ENCODE peak calls at places on chromosomes 13 and 19, in six cellular contexts. U is body of pancreas, O is tibial artery, K is left ventricle myocardium inferior, G is breast epithelium, J is pancreas. C is an unnamed sample. For H3K4me1, the result is how much of the 10 kb centered on the place peaks cover.

GRCh38 chr19:55156202-55157063 is 1.1 kb downstream of the TNNI3 start:
- DNase-seq in G (no peak), J (peak), U (peak), O (no peak), K (peak), C (no peak)

GRCh38 chr19:36418287-36419001 is at the start of gene ZFP82:
- DNase-seq in J (peak), O (peak), K (peak), U (peak), G (peak), C (peak)

GRCh38 chr13:49351871-49352270 is 92.0 kb downstream of the CAB39L start:
- DNase-seq in J (no peak), K (no peak), O (no peak), G (no peak), U (no peak), C (no peak)

GRCh38 chr19:46288896-46289588 is 7.8 kb upstream of the HIF3A start:
- DNase-seq in G (no peak), K (peak), U (peak), J (no peak), O (peak), C (peak)

GRCh38 chr13:69761581-69761980 is 346.0 kb upstream of the ATXN8OS start:
- DNase-seq in K (no peak), G (no peak), J (no peak), O (no peak), U (no peak), C (no peak)

GRCh38 chr13:42832341-42833153 is 51.2 kb downstream of the FAM216B start:
- DNase-seq in O (no peak), J (no peak), K (no peak), G (no peak), U (peak), C (no peak)

GRCh38 chr19:18644144-18645034 is 7.6 kb downstream of the KLHL26 start:
- DNase-seq in K (no peak), U (no peak), G (no peak), J (no peak), O (no peak), C (no peak)

GRCh38 chr19:29372461-29372860 is 153.3 kb upstream of the VSTM2B start:
- DNase-seq in K (no peak), J (no peak), O (no peak), G (no peak), U (no peak), C (no peak)

GRCh38 chr19:8877854-8878705 is 45.9 kb downstream of the MBD3L1 start:
- DNase-seq in U (no peak), K (no peak), O (no peak), J (no peak), G (no peak), C (peak)

GRCh38 chr19:18975011-18975410 is 34.0 kb upstream of the HOMER3 start:
- DNase-seq in G (no peak), K (no peak), U (no peak), J (no peak), O (no peak), C (no peak)

GRCh38 chr13:102233566-102234208 is 168.2 kb downstream of the FGF14 start:
- DNase-seq in K (no peak), O (no peak), G (no peak), U (no peak), J (no peak), C (no peak)

GRCh38 chr19:47471733-47472457 is at the start of gene SLC8A2:
- DNase-seq in G (peak), O (peak), U (peak), K (peak), J (peak), C (peak)

GRCh38 chr13:60358453-60358852 is 38.6 kb upstream of the TDRD3 start:
- DNase-seq in U (no peak), J (no peak), G (no peak), K (no peak), O (no peak), C (no peak)

GRCh38 chr13:78657699-78658629 is 991 bp downstream of the OBI1 start:
- DNase-seq in O (no peak), J (no peak), K (no peak), G (no peak), U (no peak), C (peak)

GRCh38 chr19:43430142-43430710 is 15.5 kb downstream of the TEX101 start:
- DNase-seq in G (no peak), J (no peak), U (peak), O (no peak), K (no peak), C (no peak)

GRCh38 chr19:30174791-30175190 is 197.4 kb upstream of the ZNF536 start:
- DNase-seq in O (no peak), U (no peak), J (no peak), K (no peak), G (no peak), C (no peak)

GRCh38 chr13:106523566-106523965 is 11.9 kb downstream of the EFNB2 start:
- DNase-seq in K (no peak), J (no peak), U (no peak), O (no peak), G (no peak), C (no peak)

GRCh38 chr19:14390548-14390947 is 9.3 kb downstream of the ADGRE5 start:
- DNase-seq in G (no peak), O (no peak), K (no peak), J (no peak), U (no peak), C (no peak)

GRCh38 chr13:42276683-42277082 is 4.7 kb downstream of the AKAP11 start:
- DNase-seq in K (no peak), G (no peak), O (no peak), J (no peak), U (no peak), C (no peak)

GRCh38 chr19:45798995-45799517 is 6.4 kb upstream of the DMWD start:
- DNase-seq in U (peak), O (peak), J (peak), G (no peak), K (peak), C (peak)

GRCh38 chr13:110308377-110309158 is 1.5 kb downstream of the COL4A2 start:
- DNase-seq in K (no peak), U (peak), J (no peak), O (no peak), G (no peak), C (peak)

GRCh38 chr13:103133551-103133950 is 67.3 kb upstream of the SLC10A2 start:
- DNase-seq in K (no peak), U (peak), G (no peak), O (no peak), J (no peak), C (no peak)

GRCh38 chr19:51327066-51327985 is 14.6 kb downstream of the VSIG10L start:
- DNase-seq in G (peak), J (no peak), O (no peak), K (peak), U (peak), C (no peak)

GRCh38 chr13:39037410-39037879 is 444 bp downstream of the PROSER1 start:
- DNase-seq in G (no peak), J (no peak), O (peak), U (no peak), K (no peak), C (no peak)

GRCh38 chr19:32287086-32287485 is 58.3 kb upstream of the ZNF507 start:
- DNase-seq in G (no peak), U (no peak), O (no peak), K (no peak), J (no peak), C (peak)

GRCh38 chr13:37618554-37618953 is 20.0 kb upstream of the POSTN start:
- DNase-seq in U (no peak), G (no peak), K (no peak), J (no peak), O (no peak), C (no peak)

GRCh38 chr19:37931941-37932655 is 25.1 kb downstream of the SIPA1L3 start:
- DNase-seq in O (peak), U (peak), G (peak), K (peak), J (peak), C (peak)

GRCh38 chr13:41017153-41017552 is 2.0 kb downstream of the ELF1 start:
- DNase-seq in U (peak), G (no peak), J (no peak), K (no peak), O (peak), C (no peak)

GRCh38 chr19:9323557-9323918 is 441 bp upstream of the ZNF559 start:
- DNase-seq in J (peak), G (no peak), U (peak), O (peak), K (peak), C (peak)

GRCh38 chr19:13966684-13967128 is 14.4 kb downstream of the DCAF15 start:
- DNase-seq in O (no peak), G (no peak), J (no peak), U (no peak), K (no peak), C (peak)

GRCh38 chr13:39538826-39539555 is 64.0 kb downstream of the LHFPL6 start:
- DNase-seq in K (no peak), G (no peak), O (no peak), U (no peak), J (no peak), C (no peak)

GRCh38 chr13:101949681-101950080 is 452.2 kb downstream of the FGF14 start:
- DNase-seq in U (no peak), K (no peak), O (no peak), J (no peak), G (no peak), C (no peak)

GRCh38 chr19:17764348-17764747 is 13.1 kb downstream of the FCHO1 start:
- DNase-seq in G (no peak), U (no peak), O (no peak), J (no peak), K (no peak), C (no peak)

GRCh38 chr13:94342436-94343242 is 136.8 kb downstream of the DCT start:
- DNase-seq in J (no peak), K (no peak), O (no peak), G (no peak), U (no peak), C (peak)

GRCh38 chr13:72864142-72865035 is 82.5 kb downstream of the PIBF1 start:
- DNase-seq in O (no peak), K (no peak), G (no peak), J (no peak), U (no peak), C (no peak)

GRCh38 chr19:6238256-6238642 is 41.5 kb downstream of the MLLT1 start:
- DNase-seq in G (no peak), U (no peak), J (no peak), O (no peak), K (no peak), C (no peak)

GRCh38 chr19:19584356-19584755 is 34.1 kb downstream of the PBX4 start:
- DNase-seq in U (no peak), J (no peak), K (no peak), G (no peak), O (no peak), C (no peak)

GRCh38 chr13:112877976-112878955 is 90.7 kb upstream of the MCF2L start:
- DNase-seq in G (no peak), U (no peak), O (no peak), K (peak), J (peak), C (no peak)

DNA sequence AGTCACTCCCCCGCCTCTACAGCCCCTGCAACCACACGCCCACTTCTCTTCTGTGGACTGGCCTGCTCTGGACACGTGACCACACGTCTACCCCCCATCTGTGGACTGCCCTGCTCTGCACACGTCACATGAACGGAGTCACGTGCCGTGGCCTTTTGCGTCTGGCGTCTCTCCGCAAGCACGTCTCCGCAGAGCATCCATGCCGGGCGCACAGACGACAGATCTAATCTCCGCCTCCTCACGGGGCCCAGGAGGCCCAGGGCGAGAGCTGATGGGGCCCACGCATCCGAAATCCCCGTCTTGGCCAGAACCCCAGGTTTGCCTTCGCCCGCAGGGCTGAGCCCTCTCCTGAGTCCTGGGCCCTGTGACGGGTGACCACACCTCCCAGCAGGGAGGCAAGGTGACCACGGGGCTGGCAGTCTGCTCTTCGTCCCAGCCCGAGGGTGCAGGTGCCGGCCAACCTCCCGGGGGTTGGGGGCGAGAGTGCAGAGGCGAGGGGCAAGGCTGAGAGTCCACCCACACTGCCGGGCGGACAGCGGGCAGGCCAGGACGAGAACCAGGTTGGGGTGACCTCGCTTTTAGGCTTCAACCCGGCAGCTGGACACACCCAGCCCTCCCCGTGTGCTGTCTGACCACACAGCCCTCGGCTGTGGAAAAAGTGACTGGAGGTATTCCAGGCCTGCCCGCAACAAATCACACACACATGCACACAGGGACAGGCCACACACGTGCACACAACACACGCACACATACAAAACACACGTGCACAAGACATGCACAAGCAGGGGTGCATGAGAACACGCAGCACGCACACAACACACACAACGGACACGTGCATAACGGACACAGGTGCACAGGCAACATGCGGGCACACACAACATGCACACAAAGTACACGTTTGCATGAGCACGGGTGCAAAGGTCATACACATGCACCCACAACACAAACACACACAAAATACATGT is 3.9 kb downstream of the SBNO2 start:
- DNase-seq in G (no peak), K (no peak), O (no peak), U (peak), J (peak), C (no peak)
- H3K4me3 ChIP-seq in G (peak), K (no peak), O (no peak), U (no peak), J (no peak), C (no peak)

DNA sequence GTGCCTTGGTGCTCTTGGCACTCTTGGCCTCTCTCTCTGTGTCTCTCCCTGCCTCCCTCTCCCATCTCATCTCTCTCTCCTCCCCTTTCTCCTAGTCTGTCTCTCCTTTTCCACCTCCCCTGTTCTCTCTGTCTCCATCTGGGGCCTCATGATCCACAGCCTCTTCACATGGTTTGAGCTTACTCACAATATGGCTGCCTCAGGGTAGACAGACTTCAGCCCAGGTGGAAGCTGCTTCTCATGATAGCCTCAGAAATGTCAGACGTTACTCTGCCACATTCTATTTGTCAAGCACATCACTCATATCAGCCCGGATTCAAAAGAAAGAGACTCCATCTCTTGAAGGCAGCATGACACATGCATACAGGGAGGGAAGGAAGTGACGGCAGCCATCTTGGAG is 18.4 kb upstream of the S1PR4 start:
- DNase-seq in O (no peak), U (no peak), K (no peak), G (no peak), J (no peak), C (no peak)
- H3K4me1 ChIP-seq in O (under half), U (under half), K (under half), G (under half), J (under half), C (under half)

GRCh38 chr19:41872384-41872774 is 4.7 kb upstream of the CD79A start:
- DNase-seq in O (no peak), K (no peak), G (no peak), U (no peak), J (no peak), C (no peak)

GRCh38 chr19:41871573-41872383 is 5.3 kb upstream of the CD79A start:
- DNase-seq in U (no peak), J (no peak), G (no peak), O (no peak), K (peak), C (no peak)

GRCh38 chr19:41868989-41869300 is 8.1 kb upstream of the CD79A start:
- DNase-seq in J (no peak), O (no peak), U (no peak), K (no peak), G (no peak), C (no peak)

GRCh38 chr19:41869374-41869955 is 7.6 kb upstream of the CD79A start:
- DNase-seq in U (no peak), O (no peak), J (no peak), G (no peak), K (no peak), C (no peak)

GRCh38 chr19:41870401-41870873 is 6.6 kb upstream of the CD79A start:
- DNase-seq in J (no peak), K (no peak), O (no peak), G (no peak), U (no peak), C (no peak)
- H3K4me3 ChIP-seq in J (no peak), K (no peak), O (no peak), G (no peak), U (no peak), C (no peak)

DNA sequence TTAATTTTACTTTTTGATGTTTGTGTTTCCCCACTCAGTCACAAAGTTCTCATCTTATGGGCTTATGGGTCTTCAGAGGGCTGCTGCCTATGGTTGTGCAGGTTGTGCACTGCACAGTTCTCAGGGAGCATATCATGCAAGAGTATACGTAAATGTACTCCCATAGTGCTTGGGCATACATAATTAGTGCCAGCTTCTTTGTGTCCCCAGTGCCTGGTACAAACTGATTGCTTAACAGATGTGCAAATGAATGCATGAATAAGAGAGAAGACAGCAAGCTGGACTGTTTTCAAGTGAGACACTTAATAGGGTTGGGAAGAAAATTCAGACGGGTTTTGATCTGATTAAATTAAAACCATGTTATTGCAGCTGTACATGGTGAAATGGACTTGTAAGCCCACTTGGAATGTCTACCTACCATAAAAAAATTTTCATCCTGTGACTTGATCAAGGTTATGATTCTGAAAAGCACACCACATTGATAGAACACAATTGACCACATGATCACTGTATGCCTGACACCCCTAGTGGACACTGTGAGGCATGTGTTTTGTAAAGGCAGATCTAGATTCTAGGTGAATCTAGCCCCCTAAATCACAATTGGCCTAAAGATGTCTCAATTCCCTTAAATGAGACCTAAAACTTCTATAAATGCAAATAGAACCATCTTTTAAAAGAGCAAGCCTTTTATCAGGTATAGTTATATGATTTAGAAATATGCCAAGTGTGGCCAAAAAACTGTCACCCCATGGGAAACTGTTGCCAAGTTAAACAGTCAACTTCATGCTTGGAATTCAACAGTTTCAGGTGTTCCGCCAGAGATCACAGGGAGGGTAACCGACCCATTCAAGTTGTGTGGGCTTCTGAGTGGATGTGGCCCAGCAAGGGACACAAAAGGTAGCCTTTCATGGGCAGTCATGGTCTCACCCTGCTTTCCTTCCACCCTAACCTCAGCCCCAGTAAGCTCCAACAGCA is 27.9 kb downstream of the FAM124A start:
- DNase-seq in G (no peak), U (no peak), O (no peak), J (no peak), K (no peak), C (no peak)
- H3K4me1 ChIP-seq in G (under half), U (under half), O (under half), J (under half), K (half or more), C (under half)

GRCh38 chr19:4493104-4493928 is 21.2 kb downstream of the HDGFL2 start:
- DNase-seq in J (peak), O (no peak), K (no peak), G (no peak), U (no peak), C (no peak)
- H3K4me3 ChIP-seq in J (no peak), O (no peak), K (no peak), G (no peak), U (no peak), C (no peak)

GRCh38 chr13:33213024-33213795 is 72.3 kb downstream of the STARD13 start:
- DNase-seq in G (no peak), K (no peak), J (no peak), U (no peak), O (no peak), C (peak)
- H3K4me1 ChIP-seq in G (under half), K (half or more), J (under half), U (under half), O (under half), C (under half)

C was measured in SJCRH30.